ENCODE peak calls at places on chromosomes 2 and 18, in eight cellular contexts. E is stimulated activated CD8-positive, alpha-beta memory T cell treated with anti-CD3 and anti-CD28 coated beads, Interleukin-12 subunit alpha, Interleukin-12 subunit beta, amount 100 ng/mL, for 1 hour; R is pons; N is dermis blood vessel endothelial cell; P is colonic mucosa; D is GM03348; V is HT-29; F is stimulated activated CD4-positive, alpha-beta T cell treated with anti-CD3 and anti-CD28 coated beads, Interleukin-4, amount 100 ng/mL, for 4 hours. W is an unnamed sample.

GRCh38 chr2:127525692-127526141 is 572 bp downstream of the IWS1 start:
- DNase-seq in E (no peak), R (peak; percentile 35), N (peak; percentile 61), P (peak; percentile 37), D (peak; percentile 63), V (no peak), F (peak; percentile 7), W (peak; percentile 59)

GRCh38 chr2:65746919-65747678 is 314.7 kb upstream of the SPRED2 start:
- DNase-seq in E (no peak), R (no peak), N (no peak), P (no peak), D (no peak), V (no peak), F (no peak), W (no peak)

GRCh38 chr2:110732422-110733413 is at the start of gene ACOXL:
- DNase-seq in E (no peak), R (no peak), N (no peak), P (peak; percentile 84), D (no peak), V (peak; percentile 41), F (peak; percentile 14), W (peak; percentile 26)

GRCh38 chr2:79723830-79724229 is 211.0 kb downstream of the CTNNA2 start:
- DNase-seq in E (no peak), R (no peak), N (no peak), P (no peak), D (peak; percentile 56), V (no peak), F (no peak), W (no peak)

GRCh38 chr2:7508220-7508943 is 591.2 kb downstream of the RNF144A start:
- DNase-seq in E (no peak), R (no peak), N (no peak), P (no peak), D (no peak), V (no peak), F (no peak), W (no peak)

GRCh38 chr2:1517786-1518500 is 104.7 kb downstream of the TPO start:
- DNase-seq in E (no peak), R (no peak), N (no peak), P (no peak), D (no peak), V (no peak), F (no peak), W (no peak)

GRCh38 chr2:18558458-18558857 is 2.0 kb downstream of the RDH14 start:
- DNase-seq in E (no peak), R (no peak), N (no peak), P (no peak), D (no peak), V (no peak), F (no peak), W (no peak)

GRCh38 chr2:112155331-112156151 is 17.4 kb downstream of the FBLN7 start:
- DNase-seq in E (peak; percentile 13), R (no peak), N (peak; percentile 44), P (no peak), D (no peak), V (no peak), F (peak; percentile 26), W (no peak)

GRCh38 chr2:215499330-215499729 is 63.5 kb upstream of the FN1 start:
- DNase-seq in E (no peak), R (no peak), N (no peak), P (no peak), D (peak; percentile 44), V (no peak), F (no peak), W (peak; percentile 17)

GRCh38 chr2:236546561-236546961 is 23.1 kb upstream of the ACKR3 start:
- DNase-seq in E (no peak), R (no peak), N (no peak), P (no peak), D (no peak), V (no peak), F (no peak), W (no peak)

GRCh38 chr2:199830531-199830930 is 20.5 kb downstream of the FTCDNL1 start:
- DNase-seq in E (no peak), R (peak; percentile 51), N (no peak), P (no peak), D (no peak), V (no peak), F (no peak), W (no peak)

GRCh38 chr18:73458186-73458964 is 590.6 kb upstream of the NETO1 start:
- DNase-seq in E (no peak), R (no peak), N (peak; percentile 82), P (no peak), D (no peak), V (no peak), F (no peak), W (no peak)

GRCh38 chr2:74238879-74239278 is 40.5 kb downstream of the MTHFD2 start:
- DNase-seq in E (no peak), R (no peak), N (peak; percentile 33), P (no peak), D (no peak), V (no peak), F (no peak), W (peak; percentile 61)

GRCh38 chr2:233426619-233427342 is 72.5 kb downstream of the DGKD start:
- DNase-seq in E (no peak), R (no peak), N (peak; percentile 56), P (no peak), D (no peak), V (no peak), F (peak; percentile 60), W (peak; percentile 94)

GRCh38 chr2:208097801-208098200 is 26.5 kb downstream of the CRYGD start:
- DNase-seq in E (no peak), R (no peak), N (no peak), P (no peak), D (peak; percentile 62), V (no peak), F (no peak), W (no peak)